ENCODE peak calls at places on chromosomes 16 and 17, in five cellular contexts. U, L, J, X and O are unnamed samples.
A peak's percentile ranks its signal among the peaks of the same experiment; 100 is the strongest.

GRCh38 chr16:84976644-84977400 is 34.5 kb downstream of the ZDHHC7 start:
- DNase-seq in U (peak; percentile 55), L (peak; percentile 38), J (no peak), X (peak; percentile 64), O (no peak)

GRCh38 chr17:35913611-35914010 is 17.0 kb downstream of the RDM1 start:
- DNase-seq in U (no peak), L (no peak), J (no peak), X (no peak), O (no peak)

GRCh38 chr17:40922239-40922638 is 15.2 kb downstream of the KRT23 start:
- DNase-seq in U (no peak), L (no peak), J (no peak), X (peak; percentile 11), O (no peak)

GRCh38 chr17:44346064-44346844 is 1.2 kb downstream of the GRN start:
- DNase-seq in U (no peak), L (no peak), J (no peak), X (no peak), O (no peak)

GRCh38 chr17:47844814-47845453 is 3.9 kb upstream of the SCRN2 start:
- DNase-seq in U (no peak), L (no peak), J (no peak), X (no peak), O (no peak)

GRCh38 chr17:36535669-36536081 is 888 bp downstream of the PIGW start:
- DNase-seq in U (no peak), L (no peak), J (no peak), X (no peak), O (no peak)

GRCh38 chr17:60165976-60166375 is 16.2 kb downstream of the CA4 start:
- DNase-seq in U (no peak), L (peak; percentile 76), J (no peak), X (no peak), O (no peak)

GRCh38 chr17:31433091-31433790 is 41.8 kb downstream of the RAB11FIP4 start:
- DNase-seq in U (no peak), L (no peak), J (peak; percentile 25), X (no peak), O (no peak)

GRCh38 chr16:73049051-73049910 is 1.4 kb upstream of the ZFHX3 start:
- DNase-seq in U (no peak), L (no peak), J (no peak), X (no peak), O (no peak)

GRCh38 chr17:56653877-56654276 is 60.4 kb downstream of the NOG start:
- DNase-seq in U (no peak), L (no peak), J (peak; percentile 42), X (no peak), O (no peak)

GRCh38 chr16:58036943-58037342 is 11.4 kb downstream of the MMP15 start:
- DNase-seq in U (no peak), L (no peak), J (no peak), X (no peak), O (no peak)

GRCh38 chr17:17512866-17513265 is 16.7 kb upstream of the RASD1 start:
- DNase-seq in U (no peak), L (no peak), J (no peak), X (no peak), O (no peak)

GRCh38 chr17:80475949-80476876 is at the start of gene NPTX1:
- DNase-seq in U (no peak), L (no peak), J (no peak), X (peak; percentile 34), O (no peak)

GRCh38 chr17:13759936-13760335 is 158.2 kb upstream of the HS3ST3A1 start:
- DNase-seq in U (no peak), L (no peak), J (no peak), X (no peak), O (no peak)

GRCh38 chr17:19578545-19578944 is 44.9 kb downstream of the SLC47A1 start:
- DNase-seq in U (no peak), L (no peak), J (no peak), X (no peak), O (no peak)

GRCh38 chr17:1267471-1267947 is 2.7 kb upstream of the BHLHA9 start:
- DNase-seq in U (no peak), L (no peak), J (no peak), X (peak; percentile 35), O (no peak)

GRCh38 chr17:51000835-51001638 is 119.6 kb downstream of the SPAG9 start:
- DNase-seq in U (no peak), L (no peak), J (no peak), X (no peak), O (peak; percentile 66)

GRCh38 chr17:80347948-80348351 is 67.0 kb upstream of the ENDOV start:
- DNase-seq in U (no peak), L (no peak), J (no peak), X (no peak), O (no peak)

GRCh38 chr16:88497561-88498420 is 44.7 kb downstream of the ZFPM1 start:
- DNase-seq in U (peak; percentile 32), L (no peak), J (no peak), X (no peak), O (peak; percentile 82)

GRCh38 chr16:52283018-52283417 is 263.9 kb downstream of the TOX3 start:
- DNase-seq in U (no peak), L (no peak), J (no peak), X (no peak), O (no peak)

GRCh38 chr16:79089735-79090284 is 510.7 kb downstream of the MAF start:
- DNase-seq in U (no peak), L (peak; percentile 35), J (peak; percentile 17), X (no peak), O (no peak)

GRCh38 chr16:21272253-21272652 is 5.8 kb downstream of the CRYM start:
- DNase-seq in U (no peak), L (no peak), J (no peak), X (no peak), O (no peak)

GRCh38 chr17:76943781-76944213 is 75.6 kb downstream of the MGAT5B start:
- DNase-seq in U (no peak), L (no peak), J (no peak), X (no peak), O (no peak)

GRCh38 chr17:76938009-76938408 is 69.8 kb downstream of the MGAT5B start:
- DNase-seq in U (no peak), L (no peak), J (no peak), X (no peak), O (no peak)

GRCh38 chr17:76943202-76943601 is 75.0 kb downstream of the MGAT5B start:
- DNase-seq in U (no peak), L (no peak), J (no peak), X (no peak), O (no peak)

GRCh38 chr17:76940293-76940692 is 72.1 kb downstream of the MGAT5B start:
- DNase-seq in U (no peak), L (no peak), J (no peak), X (no peak), O (no peak)

DNA sequence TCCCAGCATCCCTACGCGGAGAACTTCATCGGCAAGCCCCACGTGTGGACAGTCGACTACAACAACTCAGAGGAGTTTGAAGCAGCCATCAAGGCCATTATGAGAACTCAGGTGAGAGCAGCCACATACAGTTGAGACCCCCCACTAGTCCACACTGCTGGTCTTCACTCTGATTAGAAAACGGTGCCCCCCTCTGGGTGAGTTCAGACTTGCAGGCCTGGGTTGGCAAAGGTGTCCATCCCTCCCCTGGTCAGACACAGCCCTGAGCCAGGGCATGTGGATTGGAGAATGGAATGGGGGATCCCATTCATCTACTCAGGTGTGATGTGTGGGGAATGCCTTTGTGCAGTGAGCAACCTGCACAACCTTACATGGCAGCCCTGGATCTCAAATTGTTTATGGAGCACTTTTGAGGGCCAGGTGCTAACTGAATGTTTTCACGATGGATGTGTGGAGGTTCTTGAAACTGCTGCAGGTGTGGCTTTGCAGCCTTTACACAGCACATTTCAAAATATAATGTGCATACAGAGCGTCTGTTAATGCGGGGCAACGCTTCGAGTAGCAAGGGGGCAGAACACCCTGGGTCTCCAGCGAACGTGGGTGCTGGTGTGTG is 72.6 kb downstream of the MGAT5B start:
- DNase-seq in U (no peak), L (no peak), J (no peak), X (no peak), O (no peak)
- TF ChIP-seq CTCF in U (no peak), L (no peak), J (no peak), X (no peak), O (peak; percentile 31)

GRCh38 chr16:35706901-35707300 is 2247.5 kb downstream of the TP53TG3F start:
- DNase-seq in U (no peak), L (no peak), J (no peak), X (no peak), O (no peak)

GRCh38 chr16:35713762-35714650 is 2254.6 kb downstream of the TP53TG3F start:
- DNase-seq in U (no peak), L (no peak), J (no peak), X (no peak), O (no peak)

GRCh38 chr16:35711435-35711834 is 2252.0 kb downstream of the TP53TG3F start:
- DNase-seq in U (no peak), L (no peak), J (no peak), X (no peak), O (no peak)

GRCh38 chr16:35714665-35715064 is 2255.3 kb downstream of the TP53TG3F start:
- DNase-seq in U (no peak), L (no peak), J (no peak), X (no peak), O (no peak)

GRCh38 chr16:35711958-35712357 is 2252.5 kb downstream of the TP53TG3F start:
- DNase-seq in U (no peak), L (no peak), J (no peak), X (no peak), O (no peak)
- H3K9me3 ChIP-seq in U (peaks cover 16% of the 10 kb centered on the region), L (peaks cover 38% of the 10 kb centered on the region), J (no peaks in the 10 kb centered on the region), X (no peaks in the 10 kb centered on the region), O (no peaks in the 10 kb centered on the region)

GRCh38 chr17:81888988-81889595 is 2.3 kb downstream of the ALYREF start:
- DNase-seq in U (no peak), L (no peak), J (no peak), X (no peak), O (no peak)
- H3K36me3 ChIP-seq in U (no peaks in the 10 kb centered on the region), L (no peaks in the 10 kb centered on the region), J (peaks cover 42% of the 10 kb centered on the region), X (peaks cover 6% of the 10 kb centered on the region), O (peaks cover 10% of the 10 kb centered on the region)

GRCh38 chr17:75771334-75772281 is 6.6 kb upstream of the GALK1 start:
- DNase-seq in U (no peak), L (peak; percentile 30), J (no peak), X (peak; percentile 16), O (no peak)

GRCh38 chr17:75774988-75775668 is 9.5 kb upstream of the UNK start:
- DNase-seq in U (no peak), L (peak; percentile 13), J (no peak), X (peak; percentile 58), O (peak; percentile 64)

GRCh38 chr17:75773808-75774470 is 8.9 kb upstream of the GALK1 start:
- DNase-seq in U (no peak), L (peak; percentile 13), J (no peak), X (no peak), O (peak; percentile 61)

GRCh38 chr17:75774471-75774987 is 9.5 kb upstream of the GALK1 start:
- DNase-seq in U (no peak), L (peak; percentile 23), J (no peak), X (peak; percentile 44), O (no peak)

DNA sequence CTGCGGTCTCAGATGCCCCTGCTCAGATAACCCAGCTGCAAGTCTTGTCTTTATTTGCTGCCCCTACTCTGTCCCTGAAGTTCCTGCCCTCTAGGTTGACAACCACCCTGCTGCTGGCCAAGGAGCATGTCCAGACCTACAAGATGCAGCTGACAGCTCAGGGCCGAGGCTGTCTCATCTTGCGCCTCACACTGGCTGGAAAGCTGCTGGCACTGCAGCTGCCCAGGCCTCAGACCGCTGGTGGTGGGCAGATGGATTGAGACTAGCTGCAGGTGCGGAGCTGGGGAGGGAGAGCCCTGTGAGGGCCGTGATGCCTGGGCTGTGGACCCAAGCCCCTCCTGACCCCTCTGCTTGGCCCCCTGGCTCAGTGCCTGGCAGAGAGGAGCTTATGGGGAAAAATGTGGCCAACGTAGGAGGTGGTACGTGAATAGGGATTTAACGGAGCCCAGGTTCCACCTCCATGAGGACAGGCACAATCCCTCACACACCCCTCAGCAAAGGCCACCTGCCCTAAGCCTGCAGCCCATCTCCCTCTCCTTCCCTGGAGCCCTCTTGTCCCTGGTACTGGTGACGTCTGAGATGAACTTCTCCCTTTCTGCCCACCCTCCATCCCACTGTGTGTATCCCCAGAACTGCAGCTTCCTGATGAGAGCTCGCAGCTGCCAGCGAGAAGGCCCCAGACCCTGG is 8.3 kb upstream of the GALK1 start:
- DNase-seq in U (no peak), L (peak; percentile 14), J (no peak), X (no peak), O (no peak)
- TF ChIP-seq CTCF in U (no peak), L (no peak), J (no peak), X (no peak), O (no peak)